ENCODE peak calls at places on chromosomes 13 and 19, in six cellular contexts. O, Z, W, C, U and P are unnamed samples. For H3K27me3, the result is how much of the 10 kb centered on the place peaks cover.

GRCh38 chr19:50434525-50434924 is 1.8 kb downstream of the MYBPC2 start:
- DNase-seq in Z (no peak), O (no peak), U (no peak), C (no peak), W (peak), P (no peak)

GRCh38 chr19:49212302-49212701 is 54.7 kb downstream of the TRPM4 start:
- DNase-seq in W (no peak), O (no peak), Z (no peak), U (no peak), C (no peak), P (no peak)

GRCh38 chr13:105804561-105805190 is 730.8 kb downstream of the EFNB2 start:
- DNase-seq in W (no peak), Z (no peak), O (peak), C (no peak), U (no peak), P (no peak)

GRCh38 chr13:52738719-52739467 is 727 bp downstream of the CNMD start:
- DNase-seq in W (no peak), C (no peak), O (no peak), U (peak), Z (peak), P (no peak)

GRCh38 chr19:45468159-45468651 is 409 bp downstream of the FOSB start:
- DNase-seq in O (peak), U (peak), C (no peak), Z (peak), W (no peak), P (no peak)

GRCh38 chr19:44141191-44142013 is at the start of gene ZNF234:
- DNase-seq in W (peak), U (peak), C (peak), Z (peak), O (peak), P (peak)

GRCh38 chr13:74910399-74910798 is 571.6 kb downstream of the TBC1D4 start:
- DNase-seq in O (no peak), Z (no peak), W (no peak), C (no peak), U (no peak), P (no peak)

GRCh38 chr19:37874784-37875183 is 31.6 kb downstream of the WDR87 start:
- DNase-seq in Z (no peak), U (no peak), W (no peak), O (no peak), C (no peak), P (no peak)

GRCh38 chr19:20247016-20247683 is 80.1 kb downstream of the ZNF486 start:
- DNase-seq in O (no peak), U (peak), W (peak), Z (no peak), C (no peak), P (no peak)

GRCh38 chr19:15180451-15181390 is 20.1 kb downstream of the NOTCH3 start:
- DNase-seq in Z (no peak), W (no peak), C (peak), U (no peak), O (no peak), P (no peak)

GRCh38 chr13:95023405-95023804 is 277.8 kb downstream of the ABCC4 start:
- DNase-seq in Z (no peak), C (no peak), O (no peak), U (no peak), W (no peak), P (peak)

GRCh38 chr19:47229674-47230121 is 1.3 kb downstream of the BBC3 start:
- DNase-seq in O (no peak), U (no peak), W (peak), Z (no peak), C (no peak), P (no peak)

GRCh38 chr19:55275851-55276719 is 3.8 kb downstream of the HSPBP1 start:
- DNase-seq in Z (peak), O (no peak), C (no peak), W (no peak), U (no peak), P (no peak)

GRCh38 chr13:30734434-30734833 is 909 bp upstream of the ALOX5AP start:
- DNase-seq in C (no peak), W (no peak), O (no peak), Z (no peak), U (no peak), P (peak)

GRCh38 chr19:57465680-57466381 is 8.9 kb upstream of the VN1R1 start:
- DNase-seq in Z (peak), C (peak), U (no peak), W (peak), O (no peak), P (no peak)

GRCh38 chr19:35995655-35995993 is 636 bp downstream of the SDHAF1 start:
- DNase-seq in O (peak), W (peak), Z (peak), U (peak), C (peak), P (no peak)

GRCh38 chr19:17202249-17202648 is 12.9 kb upstream of the USE1 start:
- DNase-seq in Z (no peak), C (no peak), U (peak), W (no peak), O (no peak), P (no peak)

GRCh38 chr13:42660367-42660965 is 86.5 kb downstream of the TNFSF11 start:
- DNase-seq in O (no peak), C (no peak), U (no peak), W (no peak), Z (no peak), P (no peak)

GRCh38 chr19:15091918-15092753 is 10.1 kb downstream of the OR1I1 start:
- DNase-seq in C (no peak), U (no peak), Z (no peak), W (peak), O (no peak), P (no peak)

GRCh38 chr19:29769997-29770396 is 41.8 kb upstream of the CCNE1 start:
- DNase-seq in C (no peak), U (no peak), W (no peak), O (no peak), Z (no peak), P (no peak)

GRCh38 chr13:46571189-46571901 is 18.4 kb downstream of the LRCH1 start:
- DNase-seq in O (no peak), C (no peak), W (no peak), U (no peak), Z (no peak), P (no peak)
- H3K4me3 ChIP-seq in O (no peak), C (no peak), W (no peak), U (no peak), Z (peak), P (no peak)

DNA sequence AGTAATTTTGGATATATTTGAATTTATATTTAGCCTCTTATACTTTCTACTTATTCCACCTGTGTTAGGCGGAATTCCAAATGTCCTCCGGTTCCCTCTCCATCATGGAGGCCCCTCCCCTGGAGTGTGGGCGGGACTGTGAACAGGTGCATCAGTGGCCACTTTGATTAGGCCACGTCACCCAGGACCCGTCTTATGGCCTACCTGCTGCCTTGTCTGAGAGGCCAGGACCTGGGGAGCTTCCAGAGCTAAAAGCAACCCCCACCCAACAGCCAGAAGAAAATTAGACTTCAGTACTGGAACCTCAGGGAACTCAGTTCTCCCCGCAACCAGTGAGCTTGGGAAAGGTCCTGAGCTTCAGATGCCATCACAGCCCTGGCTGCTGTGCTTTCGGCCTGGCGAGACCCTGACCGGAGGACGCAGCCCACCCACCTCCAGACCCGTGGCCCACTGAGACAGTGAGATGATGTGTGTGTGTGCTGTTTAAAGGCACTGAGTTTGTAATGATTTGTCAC is 200.2 kb upstream of the SOX1 start:
- DNase-seq in C (no peak), U (no peak), Z (no peak), W (no peak), O (no peak), P (no peak)
- H3K27me3 ChIP-seq in C (under half), U (under half), Z (under half), W (under half), O (under half), P (under half)

DNA sequence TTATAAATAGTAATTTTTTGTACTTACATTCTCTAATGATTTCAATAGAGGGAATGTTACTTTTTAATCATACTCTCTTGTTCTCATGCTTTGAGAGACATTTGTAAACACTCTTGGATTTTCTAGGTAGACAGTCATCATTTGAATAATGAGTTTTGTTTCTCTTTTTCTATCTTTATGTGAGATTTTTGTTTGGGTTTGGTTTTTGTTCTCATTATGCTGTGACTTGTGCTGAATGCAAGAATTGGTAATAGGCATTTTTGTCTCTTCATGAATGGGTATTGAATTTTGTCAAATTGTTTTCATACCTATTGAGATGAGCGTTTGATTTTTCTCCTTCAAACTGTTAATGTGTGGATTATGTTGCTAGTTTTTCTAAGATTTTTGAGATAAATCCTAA is 56.8 kb upstream of the GPR183 start:
- DNase-seq in W (no peak), C (no peak), U (no peak), O (no peak), Z (no peak), P (no peak)
- H3K4me3 ChIP-seq in W (no peak), C (no peak), U (no peak), O (no peak), Z (no peak), P (no peak)

DNA sequence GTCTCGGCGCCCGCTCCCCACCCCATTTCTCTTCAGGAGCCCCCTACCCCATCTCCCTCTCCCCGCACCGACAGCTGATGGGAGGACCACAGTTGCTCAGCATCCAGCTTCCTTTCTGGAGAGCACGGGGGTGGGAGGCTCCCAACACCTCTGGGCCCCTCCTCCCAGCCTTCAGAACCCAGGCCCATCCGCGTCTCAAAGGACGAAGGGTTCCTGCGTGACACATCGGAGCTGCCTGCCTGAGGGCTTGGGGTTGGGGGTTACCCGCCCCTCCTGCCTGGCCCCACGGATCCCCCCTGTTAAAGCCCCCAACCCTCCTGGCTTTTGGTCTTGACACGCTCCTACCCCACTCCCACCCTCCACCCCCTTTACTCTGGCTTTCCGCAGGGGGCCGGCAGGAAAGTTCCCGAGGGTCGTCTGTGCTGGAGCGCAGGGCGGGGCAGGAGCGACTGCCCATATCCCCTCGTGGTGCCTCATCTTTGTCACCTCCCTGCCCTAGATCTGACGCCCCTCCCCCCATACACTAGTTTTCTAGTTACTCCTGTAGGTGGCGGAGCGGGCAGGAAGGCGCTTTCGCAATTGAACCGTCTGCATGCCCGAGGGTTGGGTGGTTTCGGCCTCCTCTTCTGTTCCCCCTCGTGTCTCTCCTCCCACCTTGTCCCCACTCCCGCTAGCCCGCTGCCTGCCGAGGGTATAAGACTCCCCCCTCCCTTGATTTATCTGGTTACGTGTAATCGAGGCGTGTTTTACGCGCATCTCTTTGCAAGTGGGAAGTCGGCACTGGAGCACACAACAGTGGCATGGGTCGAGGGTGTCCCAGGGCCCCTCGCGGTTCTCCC is 922 bp downstream of the TRAPPC5 start:
- DNase-seq in W (peak), Z (peak), U (peak), O (peak), C (peak), P (peak)
- H3K27me3 ChIP-seq in W (under half), Z (under half), U (under half), O (under half), C (under half), P (under half)

GRCh38 chr13:78595458-78595818 is 7.9 kb downstream of the POU4F1 start:
- DNase-seq in C (no peak), O (no peak), W (no peak), Z (no peak), U (no peak), P (no peak)
- H3K4me3 ChIP-seq in C (no peak), O (no peak), W (no peak), Z (no peak), U (no peak), P (no peak)

GRCh38 chr19:4580021-4580901 is 20.8 kb upstream of the SEMA6B start:
- DNase-seq in C (no peak), Z (no peak), W (peak), U (no peak), O (no peak), P (no peak)
- H3K27me3 ChIP-seq in C (under half), Z (under half), W (under half), U (under half), O (under half), P (under half)